ENCODE peak calls at places on chromosomes 13 and 19, in eight cellular contexts. One of them, this sample, is unnamed.

GRCh38 chr13:109160357-109160756 is 530.9 kb downstream of the MYO16 start:
- DNase-seq in heart left ventricle: no peak
- DNase-seq in A549: no peak
- DNase-seq in prostate gland: no peak
- DNase-seq in right lobe of liver: no peak
- DNase-seq in uterus: no peak
- DNase-seq in breast epithelium: no peak
- DNase-seq in K562: no peak
- DNase-seq in this sample: no peak

GRCh38 chr19:7904074-7905020 is 670 bp downstream of the MAP2K7 start:
- DNase-seq in right lobe of liver: peak; percentile 68
- DNase-seq in heart left ventricle: peak; percentile 68
- DNase-seq in A549: no peak
- DNase-seq in K562: peak; percentile 84
- DNase-seq in prostate gland: no peak
- DNase-seq in uterus: peak; percentile 72
- DNase-seq in breast epithelium: peak; percentile 58
- DNase-seq in this sample: no peak

GRCh38 chr13:19940106-19940505 is 18.4 kb upstream of the ZMYM2 start:
- DNase-seq in heart left ventricle: no peak
- DNase-seq in right lobe of liver: no peak
- DNase-seq in A549: no peak
- DNase-seq in uterus: no peak
- DNase-seq in breast epithelium: no peak
- DNase-seq in K562: no peak
- DNase-seq in prostate gland: no peak
- DNase-seq in this sample: no peak

GRCh38 chr19:38894968-38895367 is 4.5 kb downstream of the SIRT2 start:
- DNase-seq in prostate gland: no peak
- DNase-seq in heart left ventricle: no peak
- DNase-seq in A549: no peak
- DNase-seq in K562: no peak
- DNase-seq in breast epithelium: no peak
- DNase-seq in right lobe of liver: no peak
- DNase-seq in uterus: no peak
- DNase-seq in this sample: no peak

GRCh38 chr13:40665754-40666057 is 735 bp downstream of the FOXO1 start:
- DNase-seq in K562: peak; percentile 18
- DNase-seq in breast epithelium: no peak
- DNase-seq in prostate gland: no peak
- DNase-seq in heart left ventricle: peak; percentile 39
- DNase-seq in uterus: no peak
- DNase-seq in A549: peak; percentile 13
- DNase-seq in right lobe of liver: no peak
- DNase-seq in this sample: no peak

GRCh38 chr13:45678282-45678681 is 23.8 kb upstream of the CBY2 start:
- DNase-seq in prostate gland: no peak
- DNase-seq in right lobe of liver: no peak
- DNase-seq in breast epithelium: no peak
- DNase-seq in K562: no peak
- DNase-seq in heart left ventricle: no peak
- DNase-seq in A549: no peak
- DNase-seq in uterus: no peak
- DNase-seq in this sample: no peak

GRCh38 chr19:41994521-41994971 is 516 bp upstream of the ATP1A3 start:
- DNase-seq in right lobe of liver: no peak
- DNase-seq in prostate gland: no peak
- DNase-seq in A549: no peak
- DNase-seq in K562: no peak
- DNase-seq in uterus: no peak
- DNase-seq in breast epithelium: no peak
- DNase-seq in heart left ventricle: no peak
- DNase-seq in this sample: no peak

GRCh38 chr13:71865858-71866172 is 1.2 kb downstream of the DACH1 start:
- DNase-seq in right lobe of liver: peak; percentile 23
- DNase-seq in K562: no peak
- DNase-seq in A549: no peak
- DNase-seq in heart left ventricle: no peak
- DNase-seq in uterus: peak; percentile 14
- DNase-seq in prostate gland: no peak
- DNase-seq in breast epithelium: no peak
- DNase-seq in this sample: no peak

GRCh38 chr13:101150998-101151397 is 265.3 kb downstream of the NALCN start:
- DNase-seq in K562: no peak
- DNase-seq in right lobe of liver: no peak
- DNase-seq in prostate gland: no peak
- DNase-seq in A549: no peak
- DNase-seq in uterus: no peak
- DNase-seq in heart left ventricle: no peak
- DNase-seq in breast epithelium: no peak
- DNase-seq in this sample: no peak

GRCh38 chr19:30430206-30430734 is 58.1 kb downstream of the ZNF536 start:
- DNase-seq in right lobe of liver: no peak
- DNase-seq in uterus: no peak
- DNase-seq in breast epithelium: no peak
- DNase-seq in A549: no peak
- DNase-seq in heart left ventricle: no peak
- DNase-seq in K562: no peak
- DNase-seq in prostate gland: no peak
- DNase-seq in this sample: peak; percentile 66

GRCh38 chr13:27182844-27183497 is 11.4 kb upstream of the USP12 start:
- DNase-seq in K562: peak; percentile 73
- DNase-seq in prostate gland: no peak
- DNase-seq in heart left ventricle: peak; percentile 81
- DNase-seq in right lobe of liver: peak; percentile 75
- DNase-seq in A549: peak; percentile 46
- DNase-seq in breast epithelium: peak; percentile 30
- DNase-seq in uterus: no peak
- DNase-seq in this sample: no peak

GRCh38 chr13:21549633-21550032 is 54.3 kb downstream of the MICU2 start:
- DNase-seq in right lobe of liver: no peak
- DNase-seq in heart left ventricle: no peak
- DNase-seq in uterus: no peak
- DNase-seq in breast epithelium: no peak
- DNase-seq in prostate gland: no peak
- DNase-seq in K562: no peak
- DNase-seq in A549: no peak
- DNase-seq in this sample: no peak

GRCh38 chr19:6568010-6568411 is 22.9 kb downstream of the CD70 start:
- DNase-seq in A549: no peak
- DNase-seq in heart left ventricle: no peak
- DNase-seq in uterus: no peak
- DNase-seq in breast epithelium: no peak
- DNase-seq in K562: no peak
- DNase-seq in right lobe of liver: no peak
- DNase-seq in prostate gland: no peak
- DNase-seq in this sample: no peak

GRCh38 chr19:38730731-38731589 is 13.3 kb downstream of the CAPN12 start:
- DNase-seq in uterus: peak; percentile 19
- DNase-seq in breast epithelium: peak; percentile 27
- DNase-seq in K562: no peak
- DNase-seq in prostate gland: peak; percentile 4
- DNase-seq in heart left ventricle: peak; percentile 28
- DNase-seq in right lobe of liver: no peak
- DNase-seq in A549: no peak
- DNase-seq in this sample: peak; percentile 15

GRCh38 chr19:41367848-41368301 is 3.9 kb upstream of the B9D2 start:
- DNase-seq in heart left ventricle: no peak
- DNase-seq in breast epithelium: no peak
- DNase-seq in prostate gland: no peak
- DNase-seq in K562: peak; percentile 74
- DNase-seq in right lobe of liver: no peak
- DNase-seq in uterus: no peak
- DNase-seq in A549: peak; percentile 71
- DNase-seq in this sample: no peak

GRCh38 chr13:30165791-30166190 is 141.6 kb downstream of the KATNAL1 start:
- DNase-seq in right lobe of liver: no peak
- DNase-seq in breast epithelium: no peak
- DNase-seq in prostate gland: no peak
- DNase-seq in uterus: no peak
- DNase-seq in K562: no peak
- DNase-seq in heart left ventricle: no peak
- DNase-seq in A549: no peak
- DNase-seq in this sample: no peak

GRCh38 chr13:98364648-98365047 is 187.6 kb upstream of the RNF113B start:
- DNase-seq in prostate gland: no peak
- DNase-seq in A549: no peak
- DNase-seq in right lobe of liver: no peak
- DNase-seq in heart left ventricle: no peak
- DNase-seq in K562: no peak
- DNase-seq in breast epithelium: no peak
- DNase-seq in uterus: no peak
- DNase-seq in this sample: no peak

GRCh38 chr19:14972676-14973075 is 7.0 kb downstream of the SLC1A6 start:
- DNase-seq in heart left ventricle: no peak
- DNase-seq in right lobe of liver: no peak
- DNase-seq in breast epithelium: no peak
- DNase-seq in A549: no peak
- DNase-seq in prostate gland: no peak
- DNase-seq in uterus: no peak
- DNase-seq in K562: no peak
- DNase-seq in this sample: peak; percentile 50

GRCh38 chr13:23817833-23818232 is 71.4 kb downstream of the MIPEP start:
- DNase-seq in uterus: no peak
- DNase-seq in right lobe of liver: no peak
- DNase-seq in A549: no peak
- DNase-seq in prostate gland: no peak
- DNase-seq in heart left ventricle: no peak
- DNase-seq in K562: no peak
- DNase-seq in breast epithelium: no peak
- DNase-seq in this sample: no peak

GRCh38 chr13:30744686-30745085 is 9.3 kb downstream of the ALOX5AP start:
- DNase-seq in uterus: no peak
- DNase-seq in breast epithelium: no peak
- DNase-seq in prostate gland: no peak
- DNase-seq in K562: no peak
- DNase-seq in heart left ventricle: no peak
- DNase-seq in right lobe of liver: no peak
- DNase-seq in A549: no peak
- DNase-seq in this sample: no peak

GRCh38 chr13:41547253-41548000 is 90.1 kb downstream of the RGCC start:
- DNase-seq in breast epithelium: no peak
- DNase-seq in heart left ventricle: peak; percentile 71
- DNase-seq in K562: no peak
- DNase-seq in uterus: peak; percentile 46
- DNase-seq in prostate gland: no peak
- DNase-seq in A549: no peak
- DNase-seq in right lobe of liver: no peak
- DNase-seq in this sample: peak; percentile 89

GRCh38 chr19:10501971-10502523 is 1.1 kb downstream of the KEAP1 start:
- DNase-seq in heart left ventricle: peak; percentile 89
- DNase-seq in K562: peak; percentile 42
- DNase-seq in breast epithelium: peak; percentile 76
- DNase-seq in uterus: peak; percentile 68
- DNase-seq in A549: peak; percentile 65
- DNase-seq in prostate gland: peak; percentile 83
- DNase-seq in right lobe of liver: peak; percentile 97
- DNase-seq in this sample: no peak

GRCh38 chr19:1938071-1938470 is 2.9 kb upstream of the CSNK1G2 start:
- DNase-seq in prostate gland: no peak
- DNase-seq in A549: no peak
- DNase-seq in heart left ventricle: no peak
- DNase-seq in uterus: no peak
- DNase-seq in right lobe of liver: no peak
- DNase-seq in K562: no peak
- DNase-seq in breast epithelium: no peak
- DNase-seq in this sample: no peak

DNA sequence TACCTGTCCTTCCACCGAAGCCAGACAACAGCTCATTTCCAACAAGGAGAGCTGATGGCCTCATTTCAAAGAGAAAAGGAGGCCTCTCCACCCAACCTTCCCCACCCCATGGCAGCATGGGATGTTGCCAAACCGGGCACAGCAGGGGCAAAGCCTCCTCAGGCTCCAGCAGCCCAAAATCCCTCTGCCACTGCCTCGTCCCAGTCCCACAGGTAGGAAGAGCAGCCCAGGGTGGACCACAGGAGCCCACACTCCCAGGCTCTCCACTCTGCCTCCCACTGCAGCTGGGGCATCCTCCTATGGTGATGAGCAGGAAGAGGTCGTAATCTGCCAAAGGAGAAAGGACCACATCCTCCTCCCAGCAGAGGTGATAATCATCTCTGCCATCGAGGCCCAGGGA is 50.9 kb downstream of the PEPD start:
- DNase-seq in A549: no peak
- DNase-seq in heart left ventricle: no peak
- DNase-seq in uterus: no peak
- DNase-seq in breast epithelium: no peak
- DNase-seq in K562: no peak
- DNase-seq in right lobe of liver: no peak
- DNase-seq in prostate gland: no peak
- DNase-seq in this sample: peak; percentile 28
- H3K4me3 ChIP-seq in A549: no peak overlapping the region
- H3K4me3 ChIP-seq in heart left ventricle: no peak overlapping the region
- H3K4me3 ChIP-seq in uterus: no peak overlapping the region
- H3K4me3 ChIP-seq in breast epithelium: no peak overlapping the region
- H3K4me3 ChIP-seq in K562: no peak overlapping the region
- H3K4me3 ChIP-seq in right lobe of liver: no peak overlapping the region
- H3K4me3 ChIP-seq in prostate gland: no peak overlapping the region
- H3K4me3 ChIP-seq in this sample: no peak overlapping the region

GRCh38 chr19:13956365-13956744 is 4.0 kb downstream of the DCAF15 start:
- DNase-seq in A549: no peak
- DNase-seq in K562: no peak
- DNase-seq in heart left ventricle: no peak
- DNase-seq in right lobe of liver: no peak
- DNase-seq in prostate gland: no peak
- DNase-seq in uterus: no peak
- DNase-seq in breast epithelium: no peak
- DNase-seq in this sample: peak; percentile 83
- TF ChIP-seq POLR2A in A549: no peak
- TF ChIP-seq POLR2A in K562: no peak
- TF ChIP-seq POLR2A in heart left ventricle: no peak
- TF ChIP-seq POLR2A in right lobe of liver: no peak
- TF ChIP-seq POLR2A in prostate gland: no peak
- TF ChIP-seq POLR2A in uterus: no peak
- TF ChIP-seq POLR2A in breast epithelium: no peak
- TF ChIP-seq POLR2A in this sample: no peak

GRCh38 chr19:4380254-4380727 is 20.1 kb downstream of the SH3GL1 start:
- DNase-seq in heart left ventricle: peak; percentile 77
- DNase-seq in K562: no peak
- DNase-seq in right lobe of liver: no peak
- DNase-seq in breast epithelium: no peak
- DNase-seq in prostate gland: no peak
- DNase-seq in uterus: peak; percentile 27
- DNase-seq in A549: no peak
- DNase-seq in this sample: peak; percentile 92
- H3K4me3 ChIP-seq in heart left ventricle: no peak overlapping the region
- H3K4me3 ChIP-seq in K562: no peak overlapping the region
- H3K4me3 ChIP-seq in right lobe of liver: no peak overlapping the region
- H3K4me3 ChIP-seq in breast epithelium: peak overlapping the region; percentile 47
- H3K4me3 ChIP-seq in prostate gland: no peak overlapping the region
- H3K4me3 ChIP-seq in uterus: no peak overlapping the region
- H3K4me3 ChIP-seq in A549: no peak overlapping the region
- H3K4me3 ChIP-seq in this sample: no peak overlapping the region

DNA sequence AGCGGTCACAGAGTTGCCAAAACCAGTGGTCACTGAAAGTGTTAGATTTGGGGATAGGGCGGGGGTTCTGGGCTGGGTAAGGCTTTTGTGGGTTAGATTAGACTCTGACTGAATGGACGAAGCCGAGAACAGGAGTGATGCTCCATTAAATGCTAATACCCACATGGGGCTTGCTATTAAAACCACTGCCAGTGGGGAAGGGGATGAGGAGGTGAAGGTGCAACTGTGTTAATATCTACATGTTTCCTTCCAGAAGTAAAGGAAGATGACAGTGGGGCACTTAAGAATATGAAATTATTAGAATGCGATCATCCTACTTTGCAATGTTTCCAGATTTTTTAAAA is 573 bp upstream of the ZNF614 start:
- DNase-seq in uterus: no peak
- DNase-seq in breast epithelium: no peak
- DNase-seq in heart left ventricle: no peak
- DNase-seq in prostate gland: no peak
- DNase-seq in K562: no peak
- DNase-seq in A549: no peak
- DNase-seq in right lobe of liver: no peak
- DNase-seq in this sample: no peak
- TF ChIP-seq POLR2A in uterus: no peak
- TF ChIP-seq POLR2A in breast epithelium: no peak
- TF ChIP-seq POLR2A in heart left ventricle: no peak
- TF ChIP-seq POLR2A in prostate gland: no peak
- TF ChIP-seq POLR2A in K562: no peak
- TF ChIP-seq POLR2A in A549: no peak
- TF ChIP-seq POLR2A in right lobe of liver: no peak
- TF ChIP-seq POLR2A in this sample: no peak